ENCODE peak calls at places on chromosomes 12 and 14, in four cellular contexts. One of them, this sample, is unnamed.

GRCh38 chr12:95582230-95583058 is 31.2 kb upstream of the USP44 start:
- DNase-seq in pancreas: no peak
- DNase-seq in AG09309: no peak
- DNase-seq in OCI-LY7: peak
- DNase-seq in this sample: no peak

GRCh38 chr12:2804390-2805145 is 7.9 kb upstream of the ITFG2 start:
- DNase-seq in pancreas: no peak
- DNase-seq in AG09309: peak
- DNase-seq in OCI-LY7: no peak
- DNase-seq in this sample: peak

GRCh38 chr12:82058197-82058596 is 299.0 kb upstream of the PPFIA2 start:
- DNase-seq in OCI-LY7: no peak
- DNase-seq in AG09309: no peak
- DNase-seq in pancreas: no peak
- DNase-seq in this sample: no peak

GRCh38 chr12:28374556-28374955 is 184.3 kb downstream of the CCDC91 start:
- DNase-seq in OCI-LY7: no peak
- DNase-seq in pancreas: no peak
- DNase-seq in AG09309: peak
- DNase-seq in this sample: peak

GRCh38 chr12:79874665-79875064 is 60.2 kb downstream of the PPP1R12A start:
- DNase-seq in AG09309: no peak
- DNase-seq in OCI-LY7: no peak
- DNase-seq in pancreas: no peak
- DNase-seq in this sample: no peak

GRCh38 chr14:91609183-91609582 is 99.1 kb upstream of the PPP4R3A start:
- DNase-seq in AG09309: no peak
- DNase-seq in pancreas: no peak
- DNase-seq in OCI-LY7: no peak
- DNase-seq in this sample: no peak

GRCh38 chr14:106586098-106586704 is 1059.8 kb downstream of the TMEM121 start:
- DNase-seq in pancreas: peak
- DNase-seq in AG09309: no peak
- DNase-seq in OCI-LY7: peak
- DNase-seq in this sample: no peak

GRCh38 chr14:23057757-23058653 is 685 bp upstream of the CDH24 start:
- DNase-seq in pancreas: peak
- DNase-seq in OCI-LY7: peak
- DNase-seq in AG09309: no peak
- DNase-seq in this sample: no peak

GRCh38 chr12:47946413-47947107 is 16.8 kb upstream of the TMEM106C start:
- DNase-seq in AG09309: no peak
- DNase-seq in OCI-LY7: no peak
- DNase-seq in pancreas: no peak
- DNase-seq in this sample: no peak

GRCh38 chr14:94458096-94458495 is 5.5 kb upstream of the SERPINA11 start:
- DNase-seq in AG09309: no peak
- DNase-seq in pancreas: no peak
- DNase-seq in OCI-LY7: no peak
- DNase-seq in this sample: no peak

GRCh38 chr14:60723218-60724079 is 702 bp downstream of the SIX4 start:
- DNase-seq in OCI-LY7: peak
- DNase-seq in pancreas: peak
- DNase-seq in AG09309: no peak
- DNase-seq in this sample: no peak

GRCh38 chr14:104927432-104927816 is 2.7 kb downstream of the PLD4 start:
- DNase-seq in pancreas: no peak
- DNase-seq in OCI-LY7: no peak
- DNase-seq in AG09309: no peak
- DNase-seq in this sample: no peak

GRCh38 chr12:130878193-130879185 is 6.6 kb downstream of the RAN start:
- DNase-seq in AG09309: no peak
- DNase-seq in pancreas: no peak
- DNase-seq in OCI-LY7: peak
- DNase-seq in this sample: no peak

GRCh38 chr12:125633686-125634085 is 568.5 kb downstream of the AACS start:
- DNase-seq in pancreas: peak
- DNase-seq in OCI-LY7: no peak
- DNase-seq in AG09309: no peak
- DNase-seq in this sample: no peak

GRCh38 chr14:34450542-34450915 is 11.5 kb downstream of the SPTSSA start:
- DNase-seq in AG09309: no peak
- DNase-seq in pancreas: no peak
- DNase-seq in OCI-LY7: no peak
- DNase-seq in this sample: no peak

GRCh38 chr12:5889381-5890047 is 55.5 kb downstream of the ANO2 start:
- DNase-seq in AG09309: no peak
- DNase-seq in pancreas: no peak
- DNase-seq in OCI-LY7: peak
- DNase-seq in this sample: no peak

GRCh38 chr14:68589447-68590232 is 203.2 kb downstream of the ZFP36L1 start:
- DNase-seq in OCI-LY7: no peak
- DNase-seq in pancreas: no peak
- DNase-seq in AG09309: peak
- DNase-seq in this sample: peak

GRCh38 chr12:182381-182883 is 31.5 kb downstream of the SLC6A12 start:
- DNase-seq in pancreas: no peak
- DNase-seq in AG09309: no peak
- DNase-seq in OCI-LY7: no peak
- DNase-seq in this sample: peak

GRCh38 chr14:94779713-94780112 is 9.8 kb upstream of the GSC start:
- DNase-seq in pancreas: no peak
- DNase-seq in AG09309: no peak
- DNase-seq in OCI-LY7: no peak
- DNase-seq in this sample: no peak

GRCh38 chr14:53517276-53517960 is 364.3 kb upstream of the DDHD1 start:
- DNase-seq in AG09309: peak
- DNase-seq in OCI-LY7: no peak
- DNase-seq in pancreas: no peak
- DNase-seq in this sample: no peak

GRCh38 chr12:86456241-86456640 is 200.1 kb upstream of the MGAT4C start:
- DNase-seq in pancreas: no peak
- DNase-seq in OCI-LY7: no peak
- DNase-seq in AG09309: no peak
- DNase-seq in this sample: no peak

GRCh38 chr14:104974665-104975390 is 3.3 kb downstream of the AHNAK2 start:
- DNase-seq in AG09309: no peak
- DNase-seq in pancreas: no peak
- DNase-seq in OCI-LY7: no peak
- DNase-seq in this sample: no peak

GRCh38 chr12:104578453-104578852 is 121.7 kb downstream of the CHST11 start:
- DNase-seq in OCI-LY7: no peak
- DNase-seq in pancreas: no peak
- DNase-seq in AG09309: peak
- DNase-seq in this sample: peak

GRCh38 chr12:118189761-118190181 is 53.8 kb downstream of the PEBP1 start:
- DNase-seq in OCI-LY7: no peak
- DNase-seq in pancreas: peak
- DNase-seq in AG09309: no peak
- DNase-seq in this sample: peak
- H3K4me3 ChIP-seq in OCI-LY7: no peak
- H3K4me3 ChIP-seq in pancreas: peak
- H3K4me3 ChIP-seq in AG09309: peak
- H3K4me3 ChIP-seq in this sample: peak

GRCh38 chr14:76846331-76847047 is 20.3 kb downstream of the LRRC74A start:
- DNase-seq in OCI-LY7: peak
- DNase-seq in pancreas: no peak
- DNase-seq in AG09309: no peak
- DNase-seq in this sample: no peak

GRCh38 chr14:76844223-76844622 is 18.0 kb downstream of the LRRC74A start:
- DNase-seq in AG09309: no peak
- DNase-seq in pancreas: peak
- DNase-seq in OCI-LY7: no peak
- DNase-seq in this sample: no peak

DNA sequence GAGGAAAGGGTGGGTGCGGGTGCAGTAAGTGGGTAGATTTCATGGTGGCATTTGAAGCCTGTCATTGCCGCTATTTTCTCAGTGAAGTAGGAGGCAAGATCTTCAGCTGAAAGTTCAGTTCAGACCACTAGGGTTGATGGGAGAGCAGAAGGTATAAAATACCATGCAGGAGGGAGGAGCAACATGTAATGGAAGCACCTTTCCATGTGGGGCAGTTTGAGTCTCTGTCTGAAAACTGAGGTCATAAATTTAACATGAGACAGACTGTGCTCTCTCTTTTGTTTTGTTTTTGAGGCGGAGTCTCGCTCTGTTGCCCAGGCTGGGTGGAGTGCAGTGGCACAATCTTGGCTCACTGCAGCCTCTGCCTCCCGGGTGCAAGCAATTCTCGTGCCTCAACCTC is 22.7 kb downstream of the LRRC74A start:
- DNase-seq in pancreas: no peak
- DNase-seq in AG09309: no peak
- DNase-seq in OCI-LY7: no peak
- DNase-seq in this sample: no peak
- TF ChIP-seq CTCF in pancreas: no peak
- TF ChIP-seq CTCF in AG09309: no peak
- TF ChIP-seq CTCF in OCI-LY7: no peak
- TF ChIP-seq CTCF in this sample: no peak

DNA sequence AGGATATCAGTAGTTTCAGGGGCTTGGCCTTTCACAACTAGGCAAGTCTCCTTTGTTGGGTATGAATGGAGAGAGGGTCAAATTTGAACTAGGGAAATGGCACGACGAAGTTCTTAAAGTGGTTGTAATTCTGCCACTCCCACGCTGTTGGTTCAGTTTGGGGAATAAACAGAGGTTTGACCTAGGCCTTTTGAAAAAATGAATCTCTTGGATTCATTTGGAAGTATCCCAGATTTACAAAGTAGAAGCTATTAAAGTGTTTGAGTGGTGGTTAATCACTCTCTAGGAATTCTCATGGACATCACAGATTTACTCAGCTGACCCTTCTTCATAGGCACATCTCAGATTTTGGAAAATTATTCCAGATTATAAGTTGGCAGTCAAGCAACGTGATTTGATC is 14.8 kb downstream of the BATF start:
- DNase-seq in OCI-LY7: no peak
- DNase-seq in pancreas: no peak
- DNase-seq in AG09309: no peak
- DNase-seq in this sample: no peak
- H3K4me3 ChIP-seq in OCI-LY7: no peak
- H3K4me3 ChIP-seq in pancreas: no peak
- H3K4me3 ChIP-seq in AG09309: no peak
- H3K4me3 ChIP-seq in this sample: no peak

DNA sequence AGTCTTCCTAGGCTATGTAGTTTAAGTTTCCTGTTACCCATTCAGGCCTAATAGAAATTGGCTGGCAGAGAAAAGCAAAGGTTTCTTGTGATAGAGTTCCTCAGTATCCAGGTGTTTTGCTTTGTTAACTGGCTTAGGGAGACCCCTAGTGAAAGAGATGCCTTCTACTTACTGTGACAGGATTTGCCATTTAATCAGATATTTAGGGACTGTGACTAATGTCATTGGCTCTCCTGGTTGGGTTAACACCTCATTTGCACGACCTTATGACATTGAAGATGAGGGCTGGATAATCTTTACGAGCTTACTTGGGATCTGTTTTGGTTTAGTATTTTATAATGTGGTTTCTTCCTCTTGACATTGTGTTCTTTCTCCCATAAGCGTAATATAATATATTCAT is 5.8 kb downstream of the MON2 start:
- DNase-seq in OCI-LY7: no peak
- DNase-seq in AG09309: no peak
- DNase-seq in pancreas: no peak
- DNase-seq in this sample: no peak
- TF ChIP-seq CTCF in OCI-LY7: peak
- TF ChIP-seq CTCF in AG09309: no peak
- TF ChIP-seq CTCF in pancreas: no peak
- TF ChIP-seq CTCF in this sample: no peak

GRCh38 chr14:101820283-101820798 is 58.8 kb downstream of the PPP2R5C start:
- DNase-seq in pancreas: no peak
- DNase-seq in OCI-LY7: no peak
- DNase-seq in AG09309: no peak
- DNase-seq in this sample: no peak
- H3K4me3 ChIP-seq in pancreas: no peak
- H3K4me3 ChIP-seq in OCI-LY7: peak
- H3K4me3 ChIP-seq in AG09309: no peak
- H3K4me3 ChIP-seq in this sample: no peak

GRCh38 chr14:50109342-50109741 is 7.0 kb downstream of the VCPKMT start:
- DNase-seq in AG09309: no peak
- DNase-seq in OCI-LY7: no peak
- DNase-seq in pancreas: no peak
- DNase-seq in this sample: no peak
- TF ChIP-seq CTCF in AG09309: peak
- TF ChIP-seq CTCF in OCI-LY7: peak
- TF ChIP-seq CTCF in pancreas: no peak
- TF ChIP-seq CTCF in this sample: no peak

DNA sequence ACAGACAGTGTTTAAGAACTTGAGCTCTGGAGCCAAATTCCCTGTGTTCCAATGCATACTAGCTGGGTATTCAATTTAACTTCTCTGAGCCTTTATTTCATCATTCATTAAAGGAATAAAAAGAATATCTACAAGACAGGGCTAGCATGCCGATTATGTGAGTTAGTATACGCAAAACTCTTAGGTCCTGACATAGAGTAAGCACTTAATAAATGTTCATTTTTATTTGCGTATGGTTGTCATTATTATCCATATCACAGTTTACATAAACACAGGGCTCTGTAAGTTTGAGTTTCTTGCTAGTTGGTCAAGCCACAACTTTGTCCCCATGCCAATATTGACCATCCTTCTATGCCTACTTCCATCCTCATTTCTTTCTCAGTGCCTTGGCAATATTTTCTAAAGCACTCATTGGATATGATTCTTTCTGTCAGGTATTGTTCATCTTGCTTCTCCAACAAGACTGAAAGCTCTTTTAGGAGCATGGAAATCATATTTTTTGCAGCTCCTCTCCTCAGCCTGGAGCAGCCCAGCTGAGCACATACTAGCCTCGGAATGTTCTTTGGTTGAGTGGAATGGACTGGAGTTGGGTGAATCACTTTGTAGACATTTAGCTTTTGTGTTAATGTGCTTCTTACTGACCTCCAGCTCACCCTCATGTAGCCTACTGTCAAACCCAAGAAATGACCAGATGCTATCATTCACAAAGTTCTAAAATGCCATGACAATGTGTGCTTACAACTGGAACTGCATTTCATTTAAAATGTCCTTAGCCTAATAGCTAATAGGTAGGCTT is 161.3 kb downstream of the NUAK1 start:
- DNase-seq in AG09309: no peak
- DNase-seq in OCI-LY7: no peak
- DNase-seq in pancreas: no peak
- DNase-seq in this sample: peak
- H3K4me3 ChIP-seq in AG09309: no peak
- H3K4me3 ChIP-seq in OCI-LY7: no peak
- H3K4me3 ChIP-seq in pancreas: no peak
- H3K4me3 ChIP-seq in this sample: no peak

This sample was measured in AG04449.